ENCODE peak calls at places on chromosomes 13 and 19, in seven cellular contexts. U, M, I, V, F, H and E are unnamed samples.

GRCh38 chr13:25689539-25689938 is 317.8 kb downstream of the ATP8A2 start:
- DNase-seq in H (no peak), V (no peak), U (no peak), M (no peak), F (no peak), I (no peak), E (no peak)

GRCh38 chr19:17079710-17080440 is 4.3 kb downstream of the MYO9B start:
- DNase-seq in F (peak; percentile 64), U (peak; percentile 99), V (peak; percentile 99), H (peak; percentile 59), M (peak; percentile 98), I (peak; percentile 94), E (peak; percentile 98)

GRCh38 chr19:46296722-46297431 is at the start of gene HIF3A:
- DNase-seq in H (peak; percentile 67), I (no peak), F (peak; percentile 48), M (no peak), V (peak; percentile 80), U (no peak), E (peak; percentile 73)

GRCh38 chr13:78701383-78701782 is 42.4 kb upstream of the OBI1 start:
- DNase-seq in I (no peak), F (no peak), V (no peak), M (peak; percentile 1), U (no peak), H (no peak), E (peak; percentile 53)

GRCh38 chr13:60009300-60010248 is 154.2 kb downstream of the DIAPH3 start:
- DNase-seq in H (peak; percentile 6), U (peak; percentile 43), V (peak; percentile 17), F (no peak), I (no peak), M (no peak), E (no peak)

GRCh38 chr13:27131202-27131623 is 40.4 kb downstream of the USP12 start:
- DNase-seq in U (peak; percentile 96), F (no peak), I (peak; percentile 86), H (no peak), V (no peak), M (no peak), E (no peak)

GRCh38 chr13:112651750-112652511 is 37.9 kb upstream of the ATP11A start:
- DNase-seq in F (no peak), M (no peak), V (no peak), I (no peak), H (no peak), U (no peak), E (no peak)

GRCh38 chr19:16417660-16418596 is 53.8 kb downstream of the EPS15L1 start:
- DNase-seq in H (peak; percentile 72), U (peak; percentile 70), V (peak; percentile 38), I (peak; percentile 43), F (peak; percentile 63), M (peak; percentile 35), E (peak; percentile 62)

GRCh38 chr19:18469245-18470107 is 31.5 kb upstream of the ISYNA1 start:
- DNase-seq in F (peak; percentile 66), V (peak; percentile 75), I (no peak), H (peak; percentile 76), U (peak; percentile 72), M (peak; percentile 71), E (peak; percentile 77)

GRCh38 chr13:62293081-62293480 is 877.4 kb upstream of the PCDH20 start:
- DNase-seq in V (peak; percentile 24), F (no peak), M (no peak), H (no peak), U (peak; percentile 70), I (no peak), E (peak; percentile 3)

GRCh38 chr13:104553156-104553555 is 1486.9 kb upstream of the SLC10A2 start:
- DNase-seq in M (no peak), I (no peak), V (peak; percentile 28), F (no peak), U (no peak), H (no peak), E (peak; percentile 66)

GRCh38 chr19:18390075-18390909 is 4.3 kb downstream of the GDF15 start:
- DNase-seq in V (peak; percentile 53), I (no peak), M (no peak), H (no peak), F (no peak), U (no peak), E (peak; percentile 43)

GRCh38 chr19:35562336-35562735 is 1.1 kb downstream of the ATP4A start:
- DNase-seq in F (no peak), U (no peak), M (no peak), I (no peak), H (no peak), V (no peak), E (no peak)

GRCh38 chr13:72849571-72849970 is 67.6 kb downstream of the PIBF1 start:
- DNase-seq in V (peak; percentile 12), M (peak; percentile 44), I (no peak), F (no peak), U (no peak), H (no peak), E (peak; percentile 35)

GRCh38 chr13:26011996-26012688 is 39.7 kb downstream of the SHISA2 start:
- DNase-seq in M (no peak), I (no peak), F (no peak), H (peak; percentile 19), U (no peak), V (no peak), E (peak; percentile 6)

GRCh38 chr13:51728972-51729371 is 75.0 kb downstream of the DHRS12 start:
- DNase-seq in M (peak; percentile 87), H (no peak), U (peak; percentile 96), I (no peak), V (peak; percentile 82), F (no peak), E (peak; percentile 94)

GRCh38 chr19:45340232-45340898 is at the start of gene KLC3:
- DNase-seq in I (peak; percentile 50), M (no peak), U (peak; percentile 66), F (no peak), H (no peak), V (no peak), E (no peak)

GRCh38 chr19:13100031-13100588 is 2.5 kb downstream of the LYL1 start:
- DNase-seq in I (no peak), H (no peak), M (peak; percentile 60), U (no peak), F (no peak), V (no peak), E (no peak)

GRCh38 chr19:13101590-13102415 is 855 bp downstream of the LYL1 start:
- DNase-seq in M (no peak), F (no peak), V (no peak), U (no peak), H (no peak), I (no peak), E (no peak)

GRCh38 chr19:13099073-13099999 is 3.3 kb downstream of the LYL1 start:
- DNase-seq in V (no peak), U (peak; percentile 73), H (peak; percentile 82), M (peak; percentile 71), I (no peak), F (peak; percentile 83), E (peak; percentile 37)

GRCh38 chr19:13102416-13102665 is 317 bp downstream of the LYL1 start:
- DNase-seq in I (no peak), H (no peak), U (no peak), F (no peak), M (peak; percentile 40), V (no peak), E (no peak)

DNA sequence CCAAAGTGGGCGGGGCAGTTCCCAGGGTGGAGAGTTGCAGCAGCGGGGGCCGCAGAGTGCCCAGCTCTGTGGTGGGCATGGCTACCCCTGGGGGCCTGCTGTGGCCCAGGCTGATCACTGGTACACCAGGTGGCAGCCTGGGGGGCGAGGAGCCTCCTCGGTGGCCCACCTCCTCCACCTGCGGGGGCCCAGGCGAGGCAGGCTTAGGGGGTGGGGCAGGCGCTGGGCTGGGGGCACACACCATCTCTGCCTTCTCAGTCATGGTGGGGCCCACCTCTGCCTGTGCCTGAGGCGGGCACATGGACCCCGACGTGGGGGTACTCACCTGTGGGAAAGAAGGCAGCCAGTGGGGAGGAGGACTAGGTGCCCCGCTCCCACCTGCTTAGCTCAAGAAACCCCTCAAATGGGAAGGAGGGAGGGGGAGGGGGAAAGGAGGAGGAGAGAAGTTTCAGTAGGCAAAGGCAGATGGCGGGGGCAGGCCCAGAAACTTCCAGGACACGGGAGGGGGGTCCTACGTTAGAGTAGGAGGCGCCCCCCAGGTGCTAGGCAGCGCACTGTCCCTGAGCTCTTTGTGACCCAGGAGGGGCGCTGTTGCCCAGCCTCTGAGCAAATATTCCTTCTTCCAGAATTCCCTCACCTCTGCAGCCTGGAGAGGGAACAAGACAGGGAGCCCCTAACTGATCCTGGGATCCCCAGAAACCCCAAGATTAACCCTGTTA is 1.6 kb downstream of the LYL1 start:
- DNase-seq in V (no peak), I (no peak), H (no peak), U (no peak), F (no peak), M (no peak), E (no peak)
- TF ChIP-seq CTCF in V (no peak), I (peak; percentile 57), H (no peak), U (peak; percentile 15), F (no peak), M (peak; percentile 31), E (peak; percentile 21)

GRCh38 chr13:35978607-35979316 is 152.4 kb downstream of the DCLK1 start:
- DNase-seq in V (peak; percentile 86), M (peak; percentile 73), H (no peak), F (peak; percentile 37), U (peak; percentile 65), I (peak; percentile 52), E (peak; percentile 89)
- H3K4me3 ChIP-seq in V (no peak overlapping the region), M (no peak overlapping the region), H (no peak overlapping the region), F (no peak overlapping the region), U (no peak overlapping the region), I (no peak overlapping the region), E (no peak overlapping the region)

DNA sequence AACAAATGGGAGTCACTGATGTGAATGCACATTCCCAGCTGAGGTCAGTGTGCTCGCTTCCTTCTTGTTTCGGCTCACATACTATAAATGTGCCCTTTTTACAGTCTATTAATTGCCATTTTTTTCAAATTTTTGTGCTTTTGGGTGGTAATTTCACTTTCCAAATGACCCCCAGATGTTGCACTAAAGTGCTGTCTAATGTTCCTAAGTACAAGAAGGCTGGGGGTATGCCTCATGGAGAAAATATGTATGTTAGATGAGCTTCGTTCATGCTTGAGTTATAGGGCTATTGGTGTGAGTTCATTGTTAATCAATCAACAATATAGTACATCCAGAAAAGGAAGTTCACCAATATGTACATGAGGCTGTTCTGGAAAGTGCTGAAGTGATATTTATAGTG is 84.7 kb downstream of the KL start:
- DNase-seq in U (no peak), I (no peak), F (no peak), H (no peak), V (no peak), M (peak; percentile 17), E (no peak)
- TF ChIP-seq CTCF in U (no peak), I (no peak), F (no peak), H (no peak), V (no peak), M (no peak), E (no peak)

GRCh38 chr19:9793051-9793591 is 24.6 kb upstream of the ZNF846 start:
- DNase-seq in H (peak; percentile 63), V (peak; percentile 44), M (peak; percentile 36), F (peak; percentile 57), U (peak; percentile 42), I (no peak), E (peak; percentile 61)

GRCh38 chr19:9789066-9789465 is 20.5 kb upstream of the ZNF846 start:
- DNase-seq in M (no peak), H (no peak), V (no peak), I (no peak), U (no peak), F (no peak), E (no peak)

GRCh38 chr19:9796113-9796773 is 22.6 kb downstream of the FBXL12 start:
- DNase-seq in M (peak; percentile 87), F (peak; percentile 76), V (peak; percentile 91), I (peak; percentile 93), H (peak; percentile 60), U (peak; percentile 94), E (peak; percentile 95)

GRCh38 chr19:9792191-9793050 is 23.9 kb upstream of the ZNF846 start:
- DNase-seq in U (peak; percentile 98), H (peak; percentile 91), F (peak; percentile 96), I (peak; percentile 73), V (peak; percentile 93), M (peak; percentile 92), E (peak; percentile 96)

GRCh38 chr19:9791552-9792181 is 23.1 kb upstream of the ZNF846 start:
- DNase-seq in V (peak; percentile 96), I (peak; percentile 86), H (peak; percentile 96), M (peak; percentile 95), U (peak; percentile 99), F (peak; percentile 97), E (peak; percentile 98)
- H3K4me3 ChIP-seq in V (peak overlapping the region; percentile 68), I (peak overlapping the region; percentile 64), H (peak overlapping the region; percentile 62), M (peak overlapping the region; percentile 87), U (peak overlapping the region; percentile 72), F (peak overlapping the region; percentile 14), E (peak overlapping the region; percentile 84)